ENCODE peak calls at places on chromosomes 2 and 18, in eight cellular contexts. V, S, M, X, D, E, J and Q are unnamed samples.
A peak's percentile ranks its signal among the peaks of the same experiment; 100 is the strongest.

GRCh38 chr2:26355038-26355995 is 8.7 kb upstream of the ADGRF3 start:
- DNase-seq in V (no peak), S (no peak), M (no peak), X (no peak), D (no peak), E (no peak), J (no peak), Q (no peak)

GRCh38 chr2:15610430-15610952 is 18.8 kb downstream of the DDX1 start:
- DNase-seq in V (no peak), S (no peak), M (no peak), X (no peak), D (no peak), E (no peak), J (no peak), Q (no peak)

GRCh38 chr2:114061566-114062098 is 171.7 kb downstream of the ACTR3 start:
- DNase-seq in V (no peak), S (no peak), M (peak; percentile 57), X (no peak), D (no peak), E (no peak), J (no peak), Q (no peak)

GRCh38 chr2:151808258-151809072 is 19.8 kb downstream of the ARL5A start:
- DNase-seq in V (no peak), S (no peak), M (no peak), X (no peak), D (no peak), E (no peak), J (no peak), Q (no peak)

GRCh38 chr2:79670198-79670597 is 157.3 kb downstream of the CTNNA2 start:
- DNase-seq in V (no peak), S (no peak), M (no peak), X (peak; percentile 64), D (peak; percentile 60), E (no peak), J (no peak), Q (no peak)

GRCh38 chr2:152710713-152711112 is 6.5 kb downstream of the PRPF40A start:
- DNase-seq in V (no peak), S (no peak), M (no peak), X (no peak), D (no peak), E (no peak), J (no peak), Q (no peak)

GRCh38 chr18:80046011-80046410 is 11.8 kb downstream of the RBFA start:
- DNase-seq in V (no peak), S (no peak), M (no peak), X (no peak), D (no peak), E (no peak), J (no peak), Q (no peak)

GRCh38 chr2:239811001-239811798 is 213.9 kb downstream of the NDUFA10 start:
- DNase-seq in V (no peak), S (peak; percentile 19), M (no peak), X (no peak), D (peak; percentile 29), E (no peak), J (no peak), Q (no peak)

GRCh38 chr2:216404010-216404618 is 8.2 kb upstream of the SMARCAL1 start:
- DNase-seq in V (peak; percentile 21), S (no peak), M (no peak), X (no peak), D (no peak), E (peak; percentile 31), J (no peak), Q (peak; percentile 31)

GRCh38 chr2:150626934-150627336 is 139.5 kb upstream of the RND3 start:
- DNase-seq in V (no peak), S (no peak), M (no peak), X (no peak), D (no peak), E (no peak), J (no peak), Q (no peak)

GRCh38 chr2:3125761-3126130 is 251.9 kb downstream of the EIPR1 start:
- DNase-seq in V (no peak), S (no peak), M (no peak), X (no peak), D (peak; percentile 62), E (no peak), J (no peak), Q (no peak)

GRCh38 chr2:231431606-231432005 is 32.7 kb downstream of the NCL start:
- DNase-seq in V (no peak), S (no peak), M (no peak), X (no peak), D (no peak), E (no peak), J (no peak), Q (no peak)

GRCh38 chr2:228164718-228165117 is 16.8 kb downstream of the SPHKAP start:
- DNase-seq in V (no peak), S (no peak), M (no peak), X (no peak), D (no peak), E (no peak), J (no peak), Q (no peak)

GRCh38 chr2:54726940-54727339 is 3.5 kb downstream of the EML6 start:
- DNase-seq in V (no peak), S (no peak), M (no peak), X (no peak), D (no peak), E (no peak), J (no peak), Q (no peak)

GRCh38 chr2:159946326-159946992 is 116.0 kb downstream of the PLA2R1 start:
- DNase-seq in V (no peak), S (no peak), M (no peak), X (no peak), D (no peak), E (no peak), J (no peak), Q (no peak)

GRCh38 chr2:204720874-204721273 is 175.6 kb downstream of the PARD3B start:
- DNase-seq in V (no peak), S (no peak), M (no peak), X (no peak), D (no peak), E (no peak), J (no peak), Q (no peak)

GRCh38 chr2:204713211-204713610 is 167.9 kb downstream of the PARD3B start:
- DNase-seq in V (no peak), S (no peak), M (no peak), X (no peak), D (no peak), E (no peak), J (no peak), Q (no peak)

GRCh38 chr2:204715332-204715731 is 170.1 kb downstream of the PARD3B start:
- DNase-seq in V (no peak), S (no peak), M (no peak), X (no peak), D (no peak), E (no peak), J (no peak), Q (no peak)

GRCh38 chr2:204718607-204719006 is 173.3 kb downstream of the PARD3B start:
- DNase-seq in V (no peak), S (no peak), M (no peak), X (no peak), D (no peak), E (no peak), J (no peak), Q (no peak)

GRCh38 chr2:204717591-204717990 is 172.3 kb downstream of the PARD3B start:
- DNase-seq in V (no peak), S (no peak), M (no peak), X (no peak), D (no peak), E (no peak), J (no peak), Q (no peak)
- H3K36me3 ChIP-seq in V (no peaks in the 10 kb centered on the region), S (no peaks in the 10 kb centered on the region), M (no peaks in the 10 kb centered on the region), X (no peaks in the 10 kb centered on the region), D (no peaks in the 10 kb centered on the region), E (no peaks in the 10 kb centered on the region), J (no peaks in the 10 kb centered on the region), Q (no peaks in the 10 kb centered on the region)

DNA sequence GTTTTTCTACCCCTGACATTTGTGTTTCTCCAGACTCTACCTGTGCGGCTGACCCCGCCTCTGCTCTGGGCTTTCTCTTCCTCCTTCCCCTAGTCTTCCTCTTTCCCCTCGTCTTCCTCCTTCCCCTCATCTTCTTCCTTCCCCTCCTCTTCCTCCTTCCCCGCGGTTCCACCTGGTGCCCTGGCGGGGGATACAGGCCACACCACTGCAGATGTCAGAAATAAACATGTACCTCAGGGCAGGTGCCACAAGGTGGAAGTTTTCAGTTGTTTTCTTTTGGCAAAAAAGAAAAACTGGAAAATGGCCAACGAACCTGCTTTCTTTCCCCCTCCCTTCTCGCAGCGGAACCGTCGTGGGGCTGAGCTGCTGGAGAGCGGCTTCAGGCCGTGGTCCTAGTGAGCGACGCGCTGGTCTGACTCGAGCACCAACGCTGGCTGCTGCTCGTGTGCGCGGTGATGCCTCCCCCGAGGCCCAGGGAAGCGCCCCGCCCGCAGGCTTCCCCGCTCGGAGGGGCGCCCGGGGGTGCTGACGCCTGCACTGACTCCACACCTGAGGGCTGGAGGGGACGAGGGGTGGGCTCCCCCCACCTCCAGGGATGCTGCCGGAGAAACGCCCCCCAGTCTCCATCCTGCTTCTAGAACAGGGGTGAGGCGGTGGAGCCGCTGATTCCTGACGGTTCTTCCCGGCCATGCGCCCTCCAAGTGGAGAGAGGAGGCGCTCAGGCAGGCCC is 83.7 kb upstream of the ZNF516 start:
- DNase-seq in V (no peak), S (no peak), M (no peak), X (no peak), D (no peak), E (no peak), J (no peak), Q (no peak)
- H3K4me3 ChIP-seq in V (no peak overlapping the region), S (no peak overlapping the region), M (no peak overlapping the region), X (no peak overlapping the region), D (no peak overlapping the region), E (no peak overlapping the region), J (no peak overlapping the region), Q (no peak overlapping the region)

GRCh38 chr2:61045999-61046398 is 19.7 kb upstream of the SANBR start:
- DNase-seq in V (no peak), S (no peak), M (no peak), X (no peak), D (no peak), E (no peak), J (no peak), Q (no peak)
- H3K36me3 ChIP-seq in V (no peaks in the 10 kb centered on the region), S (no peaks in the 10 kb centered on the region), M (peaks cover 47% of the 10 kb centered on the region), X (peaks cover 3% of the 10 kb centered on the region), D (peaks cover 12% of the 10 kb centered on the region), E (peaks cover 2% of the 10 kb centered on the region), J (peaks cover 53% of the 10 kb centered on the region), Q (peaks cover 46% of the 10 kb centered on the region)

DNA sequence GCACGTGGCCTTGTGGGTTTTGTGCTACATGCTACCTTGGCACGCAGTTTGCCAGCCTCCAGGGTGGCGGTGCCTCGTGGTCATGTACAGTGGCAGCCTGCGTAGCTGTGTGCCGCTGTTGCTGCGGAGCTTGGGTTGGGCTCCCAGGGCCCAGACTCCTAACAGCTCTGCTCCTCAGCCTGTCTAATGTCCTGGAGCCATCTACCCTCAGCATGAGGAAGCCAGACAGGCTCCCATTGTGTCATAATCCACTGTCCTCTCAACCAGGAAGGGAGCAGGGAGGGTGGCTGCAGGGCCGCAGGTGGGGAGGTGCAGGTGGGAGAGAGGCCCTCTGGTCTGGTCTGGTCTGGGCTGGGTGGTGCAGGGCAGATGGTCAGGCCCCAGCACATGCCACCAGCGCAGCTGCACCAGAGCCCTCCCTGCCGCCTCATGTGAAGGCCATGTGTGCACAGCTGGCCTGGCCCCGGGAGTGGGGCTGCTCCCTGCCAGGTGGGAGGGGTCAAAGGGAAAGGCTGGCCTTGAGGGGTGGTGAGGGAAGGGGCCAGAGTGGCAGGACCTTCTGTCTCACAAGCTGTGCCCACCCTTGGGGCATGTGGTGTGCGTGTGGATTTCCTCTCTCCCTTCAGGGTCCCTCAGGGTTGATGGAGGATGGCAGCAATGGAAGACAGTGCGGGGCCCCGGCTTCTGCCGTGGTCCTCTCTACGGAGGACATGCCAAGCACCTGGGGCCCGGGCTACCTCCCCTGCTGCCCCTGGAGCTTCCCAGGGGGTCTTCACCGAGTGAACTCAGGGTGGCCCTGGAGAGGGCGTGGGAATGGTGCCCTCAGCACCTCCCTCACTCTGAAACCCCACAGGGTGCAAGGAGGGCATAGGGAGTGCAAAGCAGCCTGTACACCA is 4.8 kb downstream of the ATOH8 start:
- DNase-seq in V (no peak), S (no peak), M (no peak), X (no peak), D (peak; percentile 65), E (peak; percentile 54), J (no peak), Q (no peak)
- H3K4me3 ChIP-seq in V (peak overlapping the region; percentile 28), S (no peak overlapping the region), M (peak overlapping the region; percentile 38), X (no peak overlapping the region), D (no peak overlapping the region), E (peak overlapping the region; percentile 77), J (peak overlapping the region; percentile 15), Q (no peak overlapping the region)